ENCODE peak calls at places on chromosomes 3 and 15, in four cellular contexts. Y, Z, S and A are unnamed samples.

GRCh38 chr3:15327941-15328340 is 4.4 kb downstream of the SH3BP5 start:
- DNase-seq in Z (peak), Y (no peak), S (peak), A (no peak)

GRCh38 chr15:74200394-74200793 is 2.2 kb downstream of the STRA6 start:
- DNase-seq in S (peak), Z (no peak), Y (no peak), A (no peak)

GRCh38 chr3:187610926-187611545 is 59.2 kb downstream of the SST start:
- DNase-seq in Y (no peak), S (no peak), Z (no peak), A (no peak)

GRCh38 chr3:111571272-111571671 is 23.9 kb downstream of the ZBED2 start:
- DNase-seq in S (no peak), Y (no peak), Z (no peak), A (no peak)

GRCh38 chr3:4665197-4665596 is 172.0 kb downstream of the ITPR1 start:
- DNase-seq in S (no peak), Z (no peak), Y (no peak), A (no peak)

GRCh38 chr3:185069583-185070030 is 83.3 kb downstream of the C3orf70 start:
- DNase-seq in Y (no peak), Z (no peak), S (no peak), A (no peak)

GRCh38 chr3:43005253-43005652 is 26.1 kb downstream of the GASK1A start:
- DNase-seq in S (no peak), Z (no peak), Y (no peak), A (no peak)

GRCh38 chr3:47054414-47054813 is 74.9 kb downstream of the NBEAL2 start:
- DNase-seq in Y (no peak), Z (no peak), S (no peak), A (no peak)

GRCh38 chr3:184786271-184787010 is 25.5 kb upstream of the VPS8 start:
- DNase-seq in S (peak), Z (no peak), Y (no peak), A (peak)

GRCh38 chr3:188385295-188385694 is 231.3 kb downstream of the LPP start:
- DNase-seq in Z (no peak), S (no peak), Y (no peak), A (peak)

GRCh38 chr15:65460948-65461347 is 38.2 kb upstream of the IGDCC4 start:
- DNase-seq in Y (no peak), S (peak), Z (no peak), A (no peak)

GRCh38 chr3:73024836-73025235 is 28.2 kb downstream of the PPP4R2 start:
- DNase-seq in Z (no peak), Y (no peak), S (no peak), A (no peak)

GRCh38 chr3:139258276-139258675 is 85.5 kb upstream of the MRPS22 start:
- DNase-seq in S (no peak), Y (no peak), Z (no peak), A (no peak)

GRCh38 chr3:155356594-155357370 is 63.3 kb upstream of the STRIT1 start:
- DNase-seq in Z (no peak), S (peak), Y (no peak), A (no peak)

GRCh38 chr3:41681479-41681878 is 280.4 kb downstream of the ULK4 start:
- DNase-seq in Y (no peak), S (peak), Z (no peak), A (no peak)

GRCh38 chr15:73331991-73332925 is 36.5 kb downstream of the HCN4 start:
- DNase-seq in S (no peak), Y (no peak), Z (no peak), A (no peak)

GRCh38 chr3:64295594-64295993 is 70.3 kb upstream of the PRICKLE2 start:
- DNase-seq in Z (no peak), Y (no peak), S (no peak), A (no peak)

GRCh38 chr15:84822774-84823579 is 5.8 kb downstream of the ALPK3 start:
- DNase-seq in Z (no peak), S (no peak), Y (no peak), A (no peak)

GRCh38 chr3:134640378-134640777 is 10.4 kb downstream of the KY start:
- DNase-seq in Y (no peak), Z (no peak), S (no peak), A (no peak)

GRCh38 chr15:56913670-56914069 is 4.8 kb upstream of the TCF12 start:
- DNase-seq in S (peak), Y (no peak), Z (no peak), A (no peak)

GRCh38 chr3:97689962-97690361 is 74.6 kb upstream of the ARL6 start:
- DNase-seq in Z (no peak), Y (no peak), S (no peak), A (no peak)

GRCh38 chr15:37824717-37825382 is 109.6 kb upstream of the TMCO5A start:
- DNase-seq in Y (no peak), S (peak), Z (no peak), A (peak)

GRCh38 chr3:177338697-177339219 is 141.5 kb upstream of the TBL1XR1 start:
- DNase-seq in S (no peak), Y (no peak), Z (no peak), A (peak)

GRCh38 chr3:120153294-120153693 is 59.0 kb upstream of the GSK3B start:
- DNase-seq in S (peak), Y (no peak), Z (no peak), A (no peak)

GRCh38 chr15:89121414-89121813 is 33.2 kb downstream of the ABHD2 start:
- DNase-seq in Y (no peak), S (no peak), Z (peak), A (no peak)

GRCh38 chr3:139353920-139354556 is 10.2 kb downstream of the MRPS22 start:
- DNase-seq in Z (peak), S (peak), Y (no peak), A (peak)

GRCh38 chr3:45119824-45120614 is 26.2 kb downstream of the CDCP1 start:
- DNase-seq in Z (no peak), S (no peak), Y (no peak), A (no peak)

GRCh38 chr15:92938387-92938786 is 38.3 kb downstream of the CHD2 start:
- DNase-seq in Z (no peak), Y (no peak), S (no peak), A (no peak)

GRCh38 chr3:127535901-127536817 is 54.4 kb downstream of the TPRA1 start:
- DNase-seq in Z (peak), S (no peak), Y (no peak), A (no peak)

GRCh38 chr3:27720899-27721716 is 1.0 kb downstream of the EOMES start:
- DNase-seq in Y (no peak), S (no peak), Z (peak), A (no peak)